ENCODE peak calls at places on chromosomes 4 and X, in five cellular contexts. D is GM12891; X is GM12864; C is CD4-positive, CD25-positive, alpha-beta regulatory T cell; W is NCI-H524. J is an unnamed sample.

GRCh38 chr4:88107406-88108107 is 50.9 kb downstream of the ABCG2 start:
- DNase-seq in D (no peak), C (no peak), X (no peak), W (no peak), J (no peak)

GRCh38 chrX:78333521-78333920 is 6.1 kb upstream of the CYSLTR1 start:
- DNase-seq in W (no peak), D (no peak), C (peak), X (no peak), J (no peak)

GRCh38 chr4:52037730-52038108 is 380 bp downstream of the SGCB start:
- DNase-seq in X (peak), D (no peak), C (no peak), W (peak), J (no peak)

GRCh38 chr4:3009422-3009821 is 46.1 kb downstream of the GRK4 start:
- DNase-seq in C (peak), D (no peak), X (peak), W (no peak), J (no peak)

GRCh38 chr4:168615294-168615693 is 118.4 kb downstream of the PALLD start:
- DNase-seq in D (no peak), X (no peak), C (no peak), W (no peak), J (no peak)

GRCh38 chr4:10579700-10580099 is 104.9 kb downstream of the CLNK start:
- DNase-seq in X (no peak), W (no peak), C (no peak), D (no peak), J (no peak)

GRCh38 chrX:72258174-72258573 is 18.9 kb downstream of the RPS4X start:
- DNase-seq in C (no peak), X (no peak), W (no peak), D (no peak), J (no peak)

GRCh38 chr4:123090886-123091285 is 168.5 kb upstream of the NUDT6 start:
- DNase-seq in X (no peak), C (no peak), D (no peak), W (no peak), J (no peak)

GRCh38 chr4:177125656-177126055 is 184.0 kb upstream of the NEIL3 start:
- DNase-seq in D (no peak), X (no peak), C (no peak), W (no peak), J (no peak)

GRCh38 chrX:100685284-100685996 is 41.4 kb downstream of the SRPX2 start:
- DNase-seq in X (peak), D (no peak), C (peak), W (peak), J (peak)

GRCh38 chr4:26208237-26208985 is 112.4 kb upstream of the RBPJ start:
- DNase-seq in C (no peak), W (no peak), X (no peak), D (no peak), J (no peak)

GRCh38 chr4:111879539-111879938 is 265.7 kb upstream of the FAM241A start:
- DNase-seq in X (no peak), D (no peak), W (peak), C (no peak), J (no peak)

GRCh38 chr4:20916106-20916505 is 215.8 kb downstream of the PACRGL start:
- DNase-seq in X (no peak), W (no peak), C (peak), D (no peak), J (no peak)

GRCh38 chrX:30779453-30780030 is 109.5 kb downstream of the TAB3 start:
- DNase-seq in X (no peak), D (no peak), W (no peak), C (no peak), J (no peak)

GRCh38 chr4:955931-956381 is 17.4 kb downstream of the DGKQ start:
- DNase-seq in W (no peak), D (no peak), C (no peak), X (no peak), J (no peak)